ENCODE peak calls at places on chromosomes 13 and 19, in four cellular contexts. F, O, V and S are unnamed samples.

GRCh38 chr13:35791191-35791902 is 314.9 kb upstream of the MAB21L1 start:
- DNase-seq in F (no peak), O (no peak), V (no peak), S (peak; percentile 63)

GRCh38 chr19:46391296-46392251 is 21.8 kb downstream of the CCDC8 start:
- DNase-seq in F (no peak), O (no peak), V (no peak), S (no peak)

GRCh38 chr19:15962319-15962718 is 13.5 kb downstream of the OR10H4 start:
- DNase-seq in F (no peak), O (no peak), V (no peak), S (no peak)

GRCh38 chr13:110914293-110915056 is 394 bp downstream of the ANKRD10 start:
- DNase-seq in F (no peak), O (peak; percentile 86), V (no peak), S (no peak)

GRCh38 chr19:45164577-45165335 is 4.0 kb upstream of the NKPD1 start:
- DNase-seq in F (no peak), O (peak; percentile 49), V (no peak), S (no peak)

GRCh38 chr13:112366907-112367646 is 9.1 kb upstream of the SPACA7 start:
- DNase-seq in F (no peak), O (no peak), V (no peak), S (no peak)

GRCh38 chr19:44626067-44626624 is 12.8 kb downstream of the IGSF23 start:
- DNase-seq in F (peak; percentile 97), O (no peak), V (peak; percentile 84), S (peak; percentile 86)

GRCh38 chr13:103291693-103292572 is 225.7 kb upstream of the SLC10A2 start:
- DNase-seq in F (no peak), O (no peak), V (no peak), S (no peak)

GRCh38 chr19:44848036-44848804 is 2.1 kb downstream of the NECTIN2 start:
- DNase-seq in F (no peak), O (peak; percentile 38), V (no peak), S (no peak)

GRCh38 chr19:31451686-31452325 is 102.6 kb upstream of the TSHZ3 start:
- DNase-seq in F (no peak), O (no peak), V (no peak), S (no peak)

GRCh38 chr13:20405691-20406090 is 120.0 kb downstream of the CRYL1 start:
- DNase-seq in F (no peak), O (no peak), V (no peak), S (no peak)

GRCh38 chr13:72255908-72256307 is 388.9 kb upstream of the DACH1 start:
- DNase-seq in F (no peak), O (no peak), V (no peak), S (no peak)

GRCh38 chr19:6270076-6270745 is 9.6 kb downstream of the MLLT1 start:
- DNase-seq in F (no peak), O (no peak), V (no peak), S (no peak)

GRCh38 chr13:22961835-22962537 is 218.8 kb upstream of the SGCG start:
- DNase-seq in F (no peak), O (no peak), V (no peak), S (no peak)

GRCh38 chr13:32592082-32592481 is 5.8 kb downstream of the PDS5B start:
- DNase-seq in F (no peak), O (no peak), V (no peak), S (no peak)

GRCh38 chr13:86591862-86592261 is 792.6 kb upstream of the SLITRK6 start:
- DNase-seq in F (no peak), O (no peak), V (no peak), S (no peak)

GRCh38 chr13:49972709-49973108 is 24.1 kb upstream of the TRIM13 start:
- DNase-seq in F (no peak), O (no peak), V (no peak), S (no peak)

GRCh38 chr19:35225951-35226350 is 2.6 kb downstream of the FAM187B start:
- DNase-seq in F (no peak), O (no peak), V (no peak), S (no peak)

GRCh38 chr19:14478113-14478545 is 3.0 kb upstream of the PTGER1 start:
- DNase-seq in F (no peak), O (no peak), V (no peak), S (no peak)

GRCh38 chr13:113726961-113727411 is 32.0 kb upstream of the TMEM255B start:
- DNase-seq in F (no peak), O (no peak), V (no peak), S (no peak)

GRCh38 chr19:6967962-6968361 is 53.3 kb downstream of the MBD3L2B start:
- DNase-seq in F (no peak), O (no peak), V (no peak), S (no peak)

GRCh38 chr19:43560687-43561086 is 14.6 kb downstream of the XRCC1 start:
- DNase-seq in F (no peak), O (no peak), V (no peak), S (no peak)

GRCh38 chr19:54661846-54662489 is 817 bp upstream of the LILRB4 start:
- DNase-seq in F (no peak), O (no peak), V (no peak), S (no peak)

GRCh38 chr13:75489502-75490263 is 7.7 kb upstream of the TBC1D4 start:
- DNase-seq in F (peak; percentile 15), O (no peak), V (peak; percentile 54), S (peak; percentile 45)

GRCh38 chr19:39145180-39145953 is 19.8 kb downstream of the PAK4 start:
- DNase-seq in F (no peak), O (no peak), V (no peak), S (no peak)

GRCh38 chr13:53382008-53382407 is 353.4 kb downstream of the OLFM4 start:
- DNase-seq in F (no peak), O (no peak), V (no peak), S (no peak)

GRCh38 chr13:29162638-29163037 is 342.5 kb downstream of the MTUS2 start:
- DNase-seq in F (no peak), O (no peak), V (no peak), S (no peak)

GRCh38 chr19:49213791-49214190 is 56.2 kb downstream of the TRPM4 start:
- DNase-seq in F (no peak), O (no peak), V (no peak), S (no peak)

GRCh38 chr13:42656136-42656535 is 82.2 kb downstream of the TNFSF11 start:
- DNase-seq in F (no peak), O (no peak), V (no peak), S (no peak)

GRCh38 chr13:42654760-42655159 is 80.8 kb downstream of the TNFSF11 start:
- DNase-seq in F (no peak), O (no peak), V (no peak), S (no peak)

GRCh38 chr13:42658019-42658418 is 84.1 kb downstream of the TNFSF11 start:
- DNase-seq in F (no peak), O (no peak), V (no peak), S (no peak)

DNA sequence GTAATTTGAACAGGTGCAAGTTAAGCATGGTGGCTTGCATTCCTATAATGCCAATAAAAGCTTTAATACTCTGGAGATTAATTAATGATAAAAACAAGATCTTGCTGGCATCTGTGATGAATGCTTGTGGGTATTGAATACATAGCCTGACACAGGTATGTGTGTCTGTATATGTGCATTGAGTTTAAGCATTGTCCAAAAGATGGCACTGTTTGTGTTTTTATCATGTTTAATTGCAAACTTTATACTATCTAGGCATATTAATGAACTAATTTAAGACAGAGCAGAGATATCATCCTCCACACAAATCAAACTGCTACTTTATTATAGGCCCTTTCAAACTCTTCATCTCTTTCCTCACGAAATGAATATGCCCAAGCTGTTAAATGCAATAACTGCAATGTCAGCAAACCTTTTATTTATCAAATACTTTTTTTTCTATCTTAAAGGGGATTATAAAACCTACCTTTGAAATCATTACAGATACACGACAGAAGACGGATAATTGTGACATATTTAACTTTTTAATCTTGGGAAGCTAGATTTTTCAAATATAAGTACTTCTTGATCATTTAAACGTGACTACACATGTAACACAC is 86.5 kb downstream of the TNFSF11 start:
- DNase-seq in F (no peak), O (no peak), V (no peak), S (no peak)
- TF ChIP-seq CTCF in F (peak; percentile 39), O (peak; percentile 25), V (peak; percentile 37), S (peak; percentile 27)

GRCh38 chr19:2058570-2059421 is 7.8 kb upstream of the MKNK2 start:
- DNase-seq in F (no peak), O (no peak), V (no peak), S (no peak)
- TF ChIP-seq CTCF in F (no peak), O (no peak), V (no peak), S (no peak)

DNA sequence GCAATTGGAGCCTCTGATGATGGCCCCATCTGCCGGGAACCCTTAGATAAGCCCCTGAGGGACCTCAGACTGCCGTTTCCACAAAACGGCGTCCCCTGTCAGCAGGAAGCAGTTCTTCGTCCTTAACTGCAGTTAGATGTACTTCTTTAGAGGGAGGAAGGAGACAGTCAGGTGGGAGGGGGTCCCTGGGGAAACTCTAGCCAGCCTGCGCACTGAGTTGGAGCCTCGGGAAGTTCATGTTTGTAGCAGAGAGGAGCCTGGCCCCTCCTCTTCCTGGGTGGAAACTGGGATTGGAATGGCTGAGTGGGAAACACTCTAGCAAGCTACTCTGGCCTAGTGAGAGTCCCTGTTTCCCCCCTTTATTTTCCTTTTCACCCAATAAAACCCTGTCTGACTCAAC is 612.4 kb downstream of the PCDH9 start:
- DNase-seq in F (no peak), O (no peak), V (no peak), S (no peak)
- TF ChIP-seq CTCF in F (no peak), O (no peak), V (no peak), S (no peak)

DNA sequence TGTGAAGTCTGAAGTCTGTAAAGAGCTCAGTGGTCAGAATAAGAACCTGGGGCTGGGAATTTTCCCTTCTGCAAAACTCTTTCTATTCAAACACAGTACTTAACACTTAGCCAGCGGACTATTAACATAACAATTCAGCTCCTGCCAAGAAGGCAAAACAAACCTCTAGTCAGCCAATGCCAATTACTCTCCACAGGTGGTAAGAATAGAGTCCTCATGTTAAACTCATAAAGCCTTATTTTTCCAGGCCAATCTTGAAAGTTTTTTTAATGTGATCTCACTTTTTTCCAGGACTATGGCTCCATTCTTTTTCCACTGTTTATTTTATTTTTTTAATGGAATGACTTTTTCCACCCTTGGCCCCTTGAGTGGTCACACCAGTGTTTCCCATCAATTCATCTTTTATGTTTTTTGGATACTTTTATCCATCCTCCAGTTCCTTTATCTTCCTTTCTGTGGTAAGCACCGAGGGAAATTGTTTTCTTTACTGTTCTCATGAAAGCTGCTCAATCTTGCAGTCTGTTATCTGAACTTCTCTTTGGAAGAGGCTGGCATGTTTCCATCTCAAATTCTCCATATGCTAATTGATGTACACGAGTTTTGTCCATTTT is 217.3 kb downstream of the LHFPL6 start:
- DNase-seq in F (no peak), O (no peak), V (no peak), S (no peak)
- TF ChIP-seq CTCF in F (no peak), O (no peak), V (no peak), S (no peak)

GRCh38 chr13:26280822-26281221 is 26.9 kb downstream of the CDK8 start:
- DNase-seq in F (no peak), O (no peak), V (no peak), S (no peak)
- TF ChIP-seq CTCF in F (no peak), O (no peak), V (no peak), S (no peak)